ENCODE peak calls at places on chromosome 20, in ten cellular contexts. G is cardiac fibroblast, B is mesothelial cell of epicardium, W is NB4, J is GM12864, D is fibroblast of lung, M is hepatocyte, C is endothelial cell, R is epithelial cell of esophagus, S is PC-3. A is an unnamed sample.

GRCh38 chr20:37053230-37053950 is 42.4 kb downstream of the RBL1 start:
- DNase-seq in B (no peak), S (no peak), D (peak), C (no peak), R (peak), J (no peak), G (no peak), M (no peak), W (no peak), A (no peak)

GRCh38 chr20:25336561-25337422 is 53.8 kb downstream of the ABHD12 start:
- DNase-seq in W (peak), B (no peak), R (peak), J (no peak), D (peak), M (peak), G (peak), C (peak), S (peak), A (no peak)

GRCh38 chr20:16292227-16292626 is 281.0 kb downstream of the KIF16B start:
- DNase-seq in S (peak), R (peak), C (no peak), J (no peak), M (no peak), D (no peak), G (no peak), W (peak), B (no peak), A (no peak)

GRCh38 chr20:44075191-44075949 is 111.6 kb downstream of the JPH2 start:
- DNase-seq in J (no peak), S (no peak), C (no peak), G (no peak), R (no peak), M (no peak), W (no peak), B (no peak), D (no peak), A (no peak)

GRCh38 chr20:6034134-6034969 is 19.5 kb downstream of the LRRN4 start:
- DNase-seq in S (no peak), R (no peak), J (no peak), C (no peak), B (no peak), W (no peak), M (no peak), D (peak), G (peak), A (no peak)

GRCh38 chr20:59808729-59809381 is 124.6 kb downstream of the SYCP2 start:
- DNase-seq in W (no peak), C (no peak), J (no peak), G (no peak), B (no peak), D (no peak), R (no peak), M (no peak), S (no peak), A (no peak)

GRCh38 chr20:50153153-50153499 is 397 bp downstream of the PEDS1 start:
- DNase-seq in J (no peak), D (no peak), C (no peak), W (no peak), R (no peak), G (no peak), M (no peak), S (peak), B (no peak), A (no peak)

GRCh38 chr20:37876863-37877262 is 26.1 kb upstream of the VSTM2L start:
- DNase-seq in J (no peak), G (no peak), C (no peak), B (no peak), D (no peak), M (no peak), S (no peak), R (no peak), W (no peak), A (no peak)

GRCh38 chr20:1509237-1509636 is 18.0 kb upstream of the SIRPB2 start:
- DNase-seq in W (peak), R (peak), B (no peak), C (peak), M (peak), J (no peak), D (peak), S (peak), G (peak), A (peak)

GRCh38 chr20:6769953-6770831 is 2.7 kb downstream of the BMP2 start:
- DNase-seq in R (peak), B (peak), W (peak), M (peak), G (peak), C (peak), S (no peak), D (peak), J (no peak), A (peak)

GRCh38 chr20:44217342-44218092 is 6.9 kb upstream of the OSER1 start:
- DNase-seq in S (peak), R (peak), B (no peak), W (peak), J (peak), C (peak), G (peak), D (peak), M (peak), A (peak)

GRCh38 chr20:1489764-1490436 is 1.3 kb downstream of the SIRPB2 start:
- DNase-seq in J (no peak), S (peak), M (no peak), W (peak), G (no peak), R (peak), C (no peak), B (no peak), D (no peak), A (no peak)

GRCh38 chr20:21693322-21693721 is 12.1 kb upstream of the PAX1 start:
- DNase-seq in M (no peak), S (no peak), R (no peak), B (no peak), W (peak), J (no peak), D (no peak), G (no peak), C (no peak), A (no peak)
- TF ChIP-seq CTCF in M (peak), S (peak), R (no peak), B (peak), W (peak), J (peak), D (no peak), G (no peak), C (peak), A (no peak)

DNA sequence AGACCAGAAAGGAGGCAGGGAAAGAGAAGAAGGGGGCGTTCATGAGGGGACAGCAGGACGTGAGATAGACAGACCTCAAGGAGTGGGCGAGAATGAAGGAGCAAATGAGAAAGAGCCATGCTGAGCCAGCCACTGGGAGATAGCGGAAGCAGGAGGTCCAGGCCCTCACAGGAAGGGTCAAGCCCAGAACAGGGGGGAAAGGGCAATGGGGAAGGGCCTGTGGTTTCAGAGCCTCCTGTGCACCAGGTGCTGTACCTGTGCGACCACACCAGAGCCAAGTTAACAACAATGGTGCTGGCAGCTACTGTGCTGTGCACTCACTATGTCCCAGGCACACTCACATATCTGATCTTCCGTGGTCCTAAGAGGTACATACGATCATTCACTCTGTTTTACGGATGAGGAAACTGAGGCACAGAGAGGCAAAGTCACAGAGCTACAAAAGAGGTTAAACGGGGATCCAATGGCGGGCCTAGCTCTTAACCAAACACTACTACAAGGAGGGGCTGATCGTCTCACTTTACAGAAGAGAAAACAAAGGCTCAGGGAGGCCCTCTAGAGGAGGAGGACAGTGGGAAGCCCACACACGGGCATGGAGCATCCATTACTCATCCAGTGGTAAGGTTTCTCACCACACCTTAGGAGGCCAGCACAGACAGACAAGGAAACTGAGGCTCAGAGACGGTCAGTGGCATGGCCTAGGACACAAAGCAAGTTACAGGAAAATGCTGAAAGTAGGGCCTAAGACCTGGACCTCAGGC is 129.1 kb downstream of the PREX1 start:
- DNase-seq in M (no peak), R (no peak), G (no peak), B (no peak), J (no peak), D (no peak), W (no peak), S (no peak), C (no peak), A (no peak)
- TF ChIP-seq CTCF in M (no peak), R (no peak), G (no peak), B (no peak), J (peak), D (peak), W (peak), S (peak), C (no peak), A (no peak)

GRCh38 chr20:31568773-31569162 is 36.3 kb upstream of the ID1 start:
- DNase-seq in S (no peak), J (no peak), C (no peak), B (no peak), W (no peak), M (peak), G (no peak), R (no peak), D (no peak), A (no peak)

GRCh38 chr20:31568041-31568731 is 36.9 kb upstream of the ID1 start:
- DNase-seq in W (no peak), B (no peak), D (peak), C (no peak), J (no peak), R (peak), G (peak), S (no peak), M (no peak), A (no peak)

GRCh38 chr20:31570021-31570463 is 35.0 kb upstream of the ID1 start:
- DNase-seq in C (no peak), D (peak), S (no peak), W (no peak), M (peak), R (no peak), G (no peak), B (no peak), J (no peak), A (no peak)

GRCh38 chr20:31570735-31571617 is 34.1 kb upstream of the ID1 start:
- DNase-seq in B (no peak), J (no peak), G (no peak), W (no peak), S (no peak), M (peak), C (no peak), D (peak), R (no peak), A (no peak)

GRCh38 chr20:31569163-31570020 is 35.7 kb upstream of the ID1 start:
- DNase-seq in J (no peak), M (peak), S (peak), G (peak), R (peak), D (peak), C (peak), B (peak), W (peak), A (peak)
- TF ChIP-seq CTCF in J (peak), M (peak), S (peak), G (peak), R (peak), D (peak), C (peak), B (peak), W (peak), A (peak)

DNA sequence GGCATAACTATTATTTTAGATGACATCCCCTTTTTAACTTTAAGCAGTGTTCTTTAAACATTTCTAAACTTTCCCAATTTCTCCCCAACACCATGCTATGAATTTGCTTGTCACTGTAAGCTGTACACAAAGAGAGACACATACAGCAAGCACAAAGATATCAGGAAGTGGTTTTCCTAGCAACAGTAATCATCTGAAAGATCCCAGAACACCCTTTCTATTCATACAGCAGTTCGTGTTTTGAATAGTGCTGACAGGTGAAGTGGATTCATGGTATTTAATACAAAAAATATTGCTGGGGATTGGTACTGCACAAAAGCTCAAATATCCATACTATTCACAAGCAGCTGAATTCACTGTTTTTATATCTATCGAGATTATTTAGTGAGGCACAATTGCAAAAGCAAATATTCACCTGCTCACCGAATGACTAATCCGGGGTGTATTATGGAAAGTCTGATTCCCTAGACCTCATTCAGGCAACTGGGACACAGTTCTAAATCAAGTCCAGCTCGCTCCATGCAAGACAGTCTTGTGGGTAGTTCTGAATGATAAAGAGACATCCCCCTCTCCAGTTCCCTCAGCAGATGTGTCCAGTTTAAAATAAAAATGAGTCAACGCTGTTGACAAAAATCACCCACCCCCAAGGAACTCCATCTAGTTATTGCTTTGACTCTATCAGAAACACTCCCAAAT is 107.1 kb upstream of the TSHZ2 start:
- DNase-seq in S (no peak), B (no peak), W (no peak), D (peak), G (no peak), C (no peak), M (no peak), J (no peak), R (peak), A (no peak)
- TF ChIP-seq CTCF in S (no peak), B (no peak), W (no peak), D (no peak), G (no peak), C (no peak), M (no peak), J (no peak), R (no peak), A (no peak)

DNA sequence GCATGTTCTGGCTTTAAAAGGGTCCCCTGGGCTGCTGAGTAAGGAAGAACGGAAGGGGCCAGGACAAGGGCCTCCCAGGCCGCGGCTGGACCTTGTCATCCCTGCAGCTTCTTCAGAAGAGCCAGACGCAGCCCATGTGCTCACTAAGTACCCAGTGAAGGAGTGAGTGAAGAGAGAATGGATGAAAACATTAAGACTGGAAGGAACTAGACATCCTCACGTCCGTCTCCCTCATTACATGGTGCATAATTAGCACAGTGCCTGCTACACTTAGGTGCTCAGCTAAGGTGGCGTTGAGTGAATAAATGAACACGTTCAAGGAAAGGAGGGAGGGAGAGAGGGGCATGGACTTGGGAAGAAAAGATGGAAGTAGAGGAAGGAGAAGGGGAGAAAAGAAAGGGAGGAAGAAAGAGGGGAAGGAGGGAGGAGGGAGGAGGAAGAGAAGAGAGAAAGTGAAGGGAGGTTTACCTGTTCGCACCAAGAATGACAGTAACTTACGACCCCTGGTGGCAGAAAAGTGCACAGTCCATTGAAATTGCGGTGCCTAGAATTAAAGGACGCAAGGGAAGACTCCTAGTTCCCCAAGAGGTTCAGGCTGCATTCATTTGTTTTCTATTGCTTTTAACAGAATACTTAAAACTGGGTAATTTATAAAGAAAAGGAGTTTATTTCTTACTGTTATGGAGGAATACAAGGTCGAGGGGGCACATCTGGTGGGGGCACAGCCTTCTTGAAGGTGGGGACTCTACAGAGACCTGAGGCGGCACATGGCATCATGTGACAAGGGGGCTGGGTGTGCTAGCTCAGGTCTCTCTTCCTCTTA is 8.0 kb downstream of the TP53RK start:
- DNase-seq in R (peak), M (peak), D (peak), W (peak), G (peak), B (peak), S (peak), J (peak), C (peak), A (peak)
- TF ChIP-seq CTCF in R (peak), M (peak), D (peak), W (peak), G (peak), B (peak), S (peak), J (peak), C (peak), A (peak)

GRCh38 chr20:62376112-62377063 is 9.3 kb upstream of the LAMA5 start:
- DNase-seq in M (peak), B (peak), J (no peak), R (peak), D (peak), G (peak), S (no peak), W (no peak), C (peak), A (no peak)
- TF ChIP-seq CTCF in M (peak), B (peak), J (no peak), R (peak), D (peak), G (peak), S (no peak), W (no peak), C (no peak), A (no peak)

DNA sequence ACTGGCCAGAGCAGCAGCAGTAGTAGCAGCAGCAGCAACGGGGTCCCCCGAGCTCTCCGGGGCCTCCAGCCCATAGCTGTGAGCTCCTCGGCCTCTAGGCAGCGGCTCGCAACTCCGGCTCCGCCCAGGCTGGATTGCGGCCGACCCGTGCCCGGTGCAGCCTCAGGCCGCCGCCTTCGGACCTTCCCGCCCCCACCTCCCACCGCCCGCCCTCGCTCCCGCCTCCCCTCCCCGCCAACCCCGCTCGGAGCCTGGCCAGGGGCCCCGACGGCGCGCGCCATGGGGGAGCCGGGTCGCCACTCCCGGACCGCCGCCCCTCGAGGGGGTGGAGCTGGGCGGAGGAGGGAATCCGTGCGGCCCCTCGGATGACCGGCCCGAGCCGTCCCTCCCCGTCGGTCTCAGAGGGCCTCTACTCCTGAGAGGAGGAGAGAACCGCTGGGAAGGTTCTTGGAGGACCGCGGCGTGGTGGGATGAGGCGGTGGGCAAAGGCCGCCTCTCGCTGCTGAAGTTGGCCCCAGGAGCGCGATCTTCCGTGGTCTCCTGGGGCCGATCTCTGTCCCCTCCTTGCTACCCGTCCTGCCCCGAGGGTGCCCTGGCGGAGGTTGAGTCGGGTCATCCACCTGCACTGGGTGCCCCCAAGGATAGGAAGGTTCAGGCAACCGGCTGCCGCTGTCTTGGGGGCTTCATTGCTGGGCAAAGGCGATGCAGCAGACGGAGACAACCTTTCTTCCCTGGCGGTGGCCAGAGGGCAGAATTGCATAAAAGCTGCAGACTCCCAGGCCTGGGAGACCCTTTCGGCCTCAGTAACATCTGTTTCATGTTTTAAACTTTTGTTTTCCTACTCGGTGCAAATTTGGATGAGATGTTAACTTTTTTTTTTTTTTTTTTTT is at the start of gene ADAM33:
- DNase-seq in W (no peak), J (no peak), C (peak), G (peak), M (peak), D (no peak), B (no peak), S (no peak), R (no peak), A (no peak)
- TF ChIP-seq CTCF in W (no peak), J (no peak), C (no peak), G (no peak), M (no peak), D (no peak), B (no peak), S (no peak), R (no peak), A (no peak)

DNA sequence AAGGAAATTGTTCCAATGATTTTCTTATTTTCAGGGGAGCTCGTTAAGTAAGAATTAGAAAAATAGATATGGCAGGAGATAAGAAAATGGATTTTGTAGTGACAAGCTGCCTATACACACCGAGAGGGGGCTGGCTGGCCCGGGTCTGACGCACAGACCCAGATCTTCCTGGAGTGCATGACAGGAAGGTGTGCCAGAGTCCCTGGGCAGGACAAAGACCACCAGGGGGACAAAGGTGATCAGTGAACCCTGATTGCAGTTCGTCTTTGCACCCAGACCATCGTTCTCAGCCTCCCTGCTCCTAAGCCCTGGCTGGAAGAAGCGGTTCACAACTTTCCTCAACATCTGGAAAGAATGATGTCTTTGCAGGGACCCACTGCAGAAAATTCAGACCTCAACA is 24.3 kb downstream of the CDH22 start:
- DNase-seq in J (no peak), C (no peak), W (no peak), B (no peak), S (no peak), D (no peak), R (no peak), G (no peak), M (no peak), A (no peak)
- TF ChIP-seq CTCF in J (no peak), C (no peak), W (no peak), B (no peak), S (no peak), D (no peak), R (no peak), G (no peak), M (no peak), A (no peak)

GRCh38 chr20:30376767-30377658 is 880.5 kb upstream of the DEFB115 start:
- DNase-seq in J (peak), B (no peak), R (peak), M (peak), W (peak), S (peak), C (peak), G (peak), D (peak), A (peak)
- TF ChIP-seq CTCF in J (peak), B (no peak), R (peak), M (no peak), W (no peak), S (no peak), C (peak), G (peak), D (peak), A (peak)

A was measured in GM10248.